ENCODE peak calls at places on chromosome 10, in nine cellular contexts. W, D, I, C, H, A, B, E and O are unnamed samples.

GRCh38 chr10:125003901-125004467 is 62.1 kb downstream of the ZRANB1 start:
- DNase-seq in W (no peak), D (no peak), I (no peak), C (no peak), H (no peak), A (no peak), B (no peak), E (no peak), O (no peak)

GRCh38 chr10:118692911-118693310 is 61.9 kb downstream of the CACUL1 start:
- DNase-seq in W (no peak), D (no peak), I (no peak), C (no peak), H (no peak), A (peak; percentile 94), B (no peak), E (no peak), O (no peak)

GRCh38 chr10:120460191-120460590 is 3.2 kb downstream of the PLPP4 start:
- DNase-seq in W (no peak), D (no peak), I (no peak), C (no peak), H (no peak), A (no peak), B (no peak), E (no peak), O (no peak)

GRCh38 chr10:129690248-129691070 is 223.4 kb downstream of the MGMT start:
- DNase-seq in W (no peak), D (no peak), I (no peak), C (no peak), H (no peak), A (no peak), B (no peak), E (no peak), O (no peak)

GRCh38 chr10:101896466-101896865 is 52.9 kb upstream of the KCNIP2 start:
- DNase-seq in W (no peak), D (no peak), I (no peak), C (no peak), H (no peak), A (no peak), B (no peak), E (no peak), O (no peak)

GRCh38 chr10:1155791-1156615 is 99.8 kb downstream of the WDR37 start:
- DNase-seq in W (no peak), D (no peak), I (no peak), C (no peak), H (no peak), A (no peak), B (no peak), E (no peak), O (no peak)

GRCh38 chr10:75616076-75616475 is 184.7 kb downstream of the LRMDA start:
- DNase-seq in W (no peak), D (no peak), I (no peak), C (no peak), H (no peak), A (no peak), B (no peak), E (no peak), O (no peak)

GRCh38 chr10:71176661-71177060 is 35.7 kb upstream of the UNC5B start:
- DNase-seq in W (no peak), D (no peak), I (no peak), C (no peak), H (no peak), A (no peak), B (no peak), E (no peak), O (no peak)

GRCh38 chr10:123213192-123213591 is 59.0 kb downstream of the BUB3 start:
- DNase-seq in W (no peak), D (no peak), I (no peak), C (no peak), H (no peak), A (no peak), B (no peak), E (no peak), O (no peak)

GRCh38 chr10:37534166-37534565 is 323.2 kb downstream of the ZNF248 start:
- DNase-seq in W (no peak), D (no peak), I (no peak), C (no peak), H (no peak), A (no peak), B (no peak), E (no peak), O (no peak)

GRCh38 chr10:89069589-89069988 is 79.0 kb downstream of the FAS start:
- DNase-seq in W (no peak), D (no peak), I (peak; percentile 22), C (no peak), H (no peak), A (no peak), B (no peak), E (no peak), O (no peak)

GRCh38 chr10:103053659-103054581 is 135.8 kb downstream of the CNNM2 start:
- DNase-seq in W (no peak), D (no peak), I (peak; percentile 44), C (no peak), H (peak; percentile 85), A (peak; percentile 74), B (no peak), E (no peak), O (peak; percentile 17)

GRCh38 chr10:123890246-123890645 is 1.4 kb downstream of the CPXM2 start:
- DNase-seq in W (no peak), D (no peak), I (no peak), C (no peak), H (no peak), A (no peak), B (no peak), E (no peak), O (no peak)

GRCh38 chr10:24306507-24306875 is 97.6 kb downstream of the KIAA1217 start:
- DNase-seq in W (no peak), D (no peak), I (no peak), C (no peak), H (no peak), A (no peak), B (no peak), E (no peak), O (no peak)

GRCh38 chr10:24307696-24308476 is 98.9 kb downstream of the KIAA1217 start:
- DNase-seq in W (no peak), D (no peak), I (peak; percentile 35), C (no peak), H (no peak), A (no peak), B (no peak), E (no peak), O (no peak)

GRCh38 chr10:10551595-10551994 is 466.1 kb upstream of the CELF2 start:
- DNase-seq in W (no peak), D (peak; percentile 75), I (no peak), C (no peak), H (no peak), A (no peak), B (no peak), E (no peak), O (no peak)

GRCh38 chr10:43861966-43862751 is 213.5 kb upstream of the ZNF32 start:
- DNase-seq in W (no peak), D (no peak), I (no peak), C (no peak), H (peak; percentile 28), A (peak; percentile 94), B (no peak), E (no peak), O (no peak)

GRCh38 chr10:6400331-6400730 is 179.7 kb downstream of the PRKCQ start:
- DNase-seq in W (no peak), D (no peak), I (no peak), C (peak; percentile 12), H (no peak), A (no peak), B (no peak), E (no peak), O (no peak)